ENCODE peak calls at places on chromosome 13, in four cellular contexts. N is NCI-H460, L is lower lobe of right lung, P is uterus. F is an unnamed sample.
A peak's percentile ranks its signal among the peaks of the same experiment; 100 is the strongest.

GRCh38 chr13:44300895-44301638 is 72.6 kb upstream of the SERP2 start:
- DNase-seq in P (peak; percentile 72), N (peak; percentile 82), L (no peak), F (peak; percentile 36)

GRCh38 chr13:42239644-42240043 is 32.3 kb upstream of the AKAP11 start:
- DNase-seq in L (no peak), N (no peak), P (no peak), F (no peak)

GRCh38 chr13:44609137-44609536 is 33.0 kb upstream of the TSC22D1 start:
- DNase-seq in P (no peak), L (no peak), N (no peak), F (no peak)

GRCh38 chr13:34521166-34521565 is 420.9 kb upstream of the NBEA start:
- DNase-seq in N (no peak), P (no peak), L (no peak), F (no peak)

GRCh38 chr13:65677906-65678305 is 1552.2 kb downstream of the PCDH9 start:
- DNase-seq in P (no peak), L (no peak), N (peak; percentile 1), F (peak; percentile 12)

GRCh38 chr13:94711561-94712286 is 621 bp downstream of the SOX21 start:
- DNase-seq in L (no peak), N (no peak), P (no peak), F (no peak)

GRCh38 chr13:108060111-108060510 is 155.2 kb downstream of the LIG4 start:
- DNase-seq in L (no peak), P (no peak), N (no peak), F (no peak)

GRCh38 chr13:90105276-90105675 is 1242.2 kb upstream of the MIR17HG start:
- DNase-seq in N (no peak), P (no peak), L (no peak), F (no peak)

GRCh38 chr13:73995752-73996151 is 138.5 kb downstream of the KLF12 start:
- DNase-seq in L (no peak), N (no peak), P (no peak), F (no peak)

GRCh38 chr13:33723365-33723764 is 94.6 kb upstream of the RFC3 start:
- DNase-seq in P (no peak), L (no peak), N (no peak), F (no peak)

GRCh38 chr13:51861728-51862300 is at the start of gene CCDC70:
- DNase-seq in L (no peak), P (no peak), N (no peak), F (no peak)

GRCh38 chr13:59607780-59608233 is 555.9 kb downstream of the DIAPH3 start:
- DNase-seq in P (no peak), L (no peak), N (no peak), F (no peak)